ENCODE peak calls at places on chromosome 10, in ten cellular contexts. Z is T follicular helper cell; I is activated gamma-delta T cell treated with Interleukin-2 at 50 U/mL for 16 hours; H is NCI-H187 treated with DMSO at 0.1 percent for 48 hours; F is stimulated activated CD4-positive, alpha-beta T cell treated with anti-CD3 and anti-CD28 coated beads, TNF-alpha, amount 100 ng/mL, for 48 hours; K is H9; R is HuH-7.5; B is foreskin fibroblast; A is cardiac muscle cell; E is activated CD8-positive, alpha-beta memory T cell treated with anti-CD3 and anti-CD28 coated beads, Interleukin-2, amount 50 U/mL, for 4 hours. C is an unnamed sample.

GRCh38 chr10:21449288-21449966 is 76.1 kb downstream of the SKIDA1 start:
- DNase-seq in Z (no peak), I (no peak), H (no peak), F (no peak), K (no peak), R (no peak), B (no peak), A (no peak), E (no peak), C (no peak)

GRCh38 chr10:113947138-113948011 is 92.9 kb downstream of the NHLRC2 start:
- DNase-seq in Z (no peak), I (no peak), H (no peak), F (no peak), K (no peak), R (no peak), B (no peak), A (no peak), E (no peak), C (no peak)

GRCh38 chr10:93612237-93612636 is at the start of gene PDE6C:
- DNase-seq in Z (no peak), I (no peak), H (no peak), F (no peak), K (no peak), R (no peak), B (no peak), A (no peak), E (no peak), C (no peak)

GRCh38 chr10:15344876-15345285 is 26.2 kb downstream of the FAM171A1 start:
- DNase-seq in Z (no peak), I (no peak), H (no peak), F (no peak), K (no peak), R (peak), B (peak), A (peak), E (no peak), C (no peak)

GRCh38 chr10:26474062-26474461 is 35.9 kb downstream of the APBB1IP start:
- DNase-seq in Z (no peak), I (no peak), H (no peak), F (no peak), K (no peak), R (no peak), B (peak), A (no peak), E (no peak), C (no peak)

GRCh38 chr10:58107506-58107905 is 160.2 kb downstream of the IPMK start:
- DNase-seq in Z (no peak), I (no peak), H (no peak), F (no peak), K (no peak), R (no peak), B (peak), A (peak), E (no peak), C (no peak)

GRCh38 chr10:133287832-133288500 is 11.3 kb upstream of the ADAM8 start:
- DNase-seq in Z (no peak), I (no peak), H (no peak), F (no peak), K (no peak), R (no peak), B (no peak), A (no peak), E (no peak), C (no peak)

GRCh38 chr10:124007773-124008145 is 85.6 kb downstream of the CHST15 start:
- DNase-seq in Z (no peak), I (no peak), H (no peak), F (no peak), K (no peak), R (no peak), B (no peak), A (no peak), E (no peak), C (no peak)

GRCh38 chr10:86968994-86969355 is 693 bp downstream of the ADIRF start:
- DNase-seq in Z (no peak), I (no peak), H (no peak), F (no peak), K (no peak), R (no peak), B (no peak), A (no peak), E (no peak), C (no peak)

GRCh38 chr10:48695636-48696534 is 11.2 kb downstream of the WDFY4 start:
- DNase-seq in Z (no peak), I (no peak), H (no peak), F (no peak), K (no peak), R (no peak), B (no peak), A (no peak), E (no peak), C (no peak)

GRCh38 chr10:87593702-87594101 is 66.0 kb upstream of the PAPSS2 start:
- DNase-seq in Z (no peak), I (no peak), H (no peak), F (no peak), K (no peak), R (no peak), B (peak), A (peak), E (no peak), C (no peak)

GRCh38 chr10:97058521-97058920 is 127.2 kb downstream of the SLIT1 start:
- DNase-seq in Z (no peak), I (no peak), H (no peak), F (no peak), K (no peak), R (no peak), B (no peak), A (no peak), E (no peak), C (no peak)

GRCh38 chr10:35447693-35448407 is 111.5 kb downstream of the CCNY start:
- DNase-seq in Z (peak), I (no peak), H (peak), F (no peak), K (peak), R (no peak), B (peak), A (peak), E (no peak), C (no peak)

GRCh38 chr10:122295423-122295947 is 24.4 kb downstream of the BTBD16 start:
- DNase-seq in Z (no peak), I (no peak), H (no peak), F (no peak), K (no peak), R (no peak), B (no peak), A (no peak), E (no peak), C (no peak)

GRCh38 chr10:88670497-88670896 is 6.3 kb downstream of the LIPF start:
- DNase-seq in Z (no peak), I (no peak), H (no peak), F (no peak), K (no peak), R (no peak), B (no peak), A (no peak), E (no peak), C (no peak)